ENCODE peak calls at places on chromosomes 7 and 10, in four cellular contexts. I is neural progenitor cell, F is sigmoid colon, R is fibroblast of lung. B is an unnamed sample. For H3K4me1, the result is how much of the 10 kb centered on the place peaks cover.

GRCh38 chr7:81574723-81575326 is 195.0 kb downstream of the HGF start:
- DNase-seq in R (peak), F (no peak), I (no peak), B (no peak)

GRCh38 chr10:131775444-131775832 is 125.4 kb upstream of the PPP2R2D start:
- DNase-seq in R (no peak), F (peak), I (peak), B (no peak)

GRCh38 chr10:86066696-86067095 is 299.9 kb downstream of the GRID1 start:
- DNase-seq in I (no peak), F (peak), R (no peak), B (no peak)

GRCh38 chr7:141115949-141116348 is 42.1 kb downstream of the TMEM178B start:
- DNase-seq in F (no peak), R (no peak), I (no peak), B (no peak)

GRCh38 chr10:120541971-120542370 is 84.9 kb downstream of the PLPP4 start:
- DNase-seq in R (no peak), I (no peak), F (no peak), B (no peak)

GRCh38 chr7:147519062-147519461 is 1071.5 kb upstream of the C7orf33 start:
- DNase-seq in F (no peak), I (peak), R (peak), B (no peak)

GRCh38 chr7:155997431-155998327 is 185.4 kb upstream of the SHH start:
- DNase-seq in I (no peak), F (no peak), R (no peak), B (no peak)

GRCh38 chr7:52586704-52587103 is 448.7 kb upstream of the POM121L12 start:
- DNase-seq in I (peak), F (no peak), R (no peak), B (no peak)

GRCh38 chr7:42692609-42693008 is 219.3 kb downstream of the C7orf25 start:
- DNase-seq in F (no peak), R (peak), I (no peak), B (no peak)

GRCh38 chr7:100891555-100891954 is 2.0 kb upstream of the UFSP1 start:
- DNase-seq in F (no peak), I (no peak), R (no peak), B (no peak)

GRCh38 chr10:73095479-73096021 is 1.1 kb downstream of the P4HA1 start:
- DNase-seq in R (peak), F (peak), I (peak), B (peak)

GRCh38 chr10:67471022-67471421 is 225.0 kb downstream of the CTNNA3 start:
- DNase-seq in R (no peak), F (no peak), I (no peak), B (no peak)

GRCh38 chr7:135748770-135749169 is at the start of gene FAM180A:
- DNase-seq in I (no peak), R (peak), F (peak), B (no peak)

GRCh38 chr10:102001435-102002068 is 54.4 kb downstream of the ARMH3 start:
- DNase-seq in F (no peak), R (no peak), I (peak), B (no peak)

GRCh38 chr7:48147078-48147591 is 24.1 kb upstream of the ABCA13 start:
- DNase-seq in F (no peak), R (no peak), I (no peak), B (no peak)

GRCh38 chr10:100743626-100744135 is 1.7 kb upstream of the PAX2 start:
- DNase-seq in I (peak), F (peak), R (peak), B (no peak)

GRCh38 chr10:88138319-88138848 is 275.0 kb downstream of the PTEN start:
- DNase-seq in R (no peak), I (no peak), F (no peak), B (no peak)

GRCh38 chr10:241451-241850 is 106.2 kb downstream of the ZMYND11 start:
- DNase-seq in I (no peak), R (no peak), F (no peak), B (no peak)

GRCh38 chr7:69109131-69109740 is 489.0 kb upstream of the AUTS2 start:
- DNase-seq in I (no peak), F (no peak), R (no peak), B (no peak)

GRCh38 chr7:73612598-73613269 is 11.6 kb downstream of the MLXIPL start:
- DNase-seq in I (peak), R (peak), F (no peak), B (no peak)

GRCh38 chr7:133702078-133702477 is 425.1 kb upstream of the LRGUK start:
- DNase-seq in R (no peak), F (no peak), I (no peak), B (no peak)

GRCh38 chr10:102675887-102676616 is 31.8 kb downstream of the TRIM8 start:
- DNase-seq in F (peak), I (peak), R (peak), B (no peak)

GRCh38 chr10:6583447-6583846 is 3.4 kb upstream of the PRKCQ start:
- DNase-seq in F (no peak), R (no peak), I (no peak), B (no peak)

GRCh38 chr7:518630-519428 is 817 bp downstream of the PDGFA start:
- DNase-seq in R (peak), F (peak), I (peak), B (peak)

GRCh38 chr10:92957223-92958010 is 103.2 kb upstream of the CYP26C1 start:
- DNase-seq in I (no peak), F (no peak), R (no peak), B (no peak)

GRCh38 chr7:106865130-106866115 is at the start of gene PIK3CG:
- DNase-seq in R (no peak), I (no peak), F (no peak), B (no peak)

GRCh38 chr10:116723428-116724281 is 18.7 kb downstream of the HSPA12A start:
- DNase-seq in I (no peak), R (no peak), F (peak), B (no peak)

GRCh38 chr7:16951483-16952080 is 69.8 kb upstream of the AGR3 start:
- DNase-seq in R (no peak), F (no peak), I (no peak), B (no peak)

GRCh38 chr7:1459930-1460756 is 873 bp upstream of the MICALL2 start:
- DNase-seq in F (peak), I (no peak), R (peak), B (peak)

GRCh38 chr10:3866347-3866746 is 81.3 kb upstream of the KLF6 start:
- DNase-seq in R (no peak), F (no peak), I (no peak), B (no peak)

GRCh38 chr10:110336111-110336721 is 31.5 kb upstream of the SMNDC1 start:
- DNase-seq in R (peak), I (peak), F (no peak), B (no peak)

GRCh38 chr10:59904431-59905065 is 1.8 kb downstream of the CCDC6 start:
- DNase-seq in R (no peak), I (peak), F (no peak), B (no peak)

GRCh38 chr10:11876805-11877395 is 53.7 kb downstream of the PROSER2 start:
- DNase-seq in F (peak), I (no peak), R (no peak), B (no peak)

GRCh38 chr10:49360271-49361177 is 35.4 kb downstream of the DRGX start:
- DNase-seq in I (no peak), R (no peak), F (peak), B (no peak)

GRCh38 chr7:11026452-11027359 is 53.0 kb downstream of the PHF14 start:
- DNase-seq in R (peak), I (no peak), F (no peak), B (no peak)

GRCh38 chr7:76333388-76334101 is 25.2 kb downstream of the YWHAG start:
- DNase-seq in R (peak), F (peak), I (no peak), B (peak)

GRCh38 chr7:83546586-83546985 is 102.4 kb downstream of the SEMA3E start:
- DNase-seq in R (peak), I (no peak), F (no peak), B (no peak)

GRCh38 chr10:51706225-51706624 is 6.8 kb upstream of the CSTF2T start:
- DNase-seq in I (no peak), R (peak), F (peak), B (no peak)

GRCh38 chr7:92875719-92876118 is 39.3 kb upstream of the CDK6 start:
- DNase-seq in R (no peak), F (no peak), I (no peak), B (no peak)

GRCh38 chr7:36638140-36638539 is 86.2 kb downstream of the AOAH start:
- DNase-seq in I (peak), F (no peak), R (no peak), B (no peak)

GRCh38 chr7:36638586-36639265 is 85.6 kb downstream of the AOAH start:
- DNase-seq in R (no peak), I (no peak), F (no peak), B (no peak)

GRCh38 chr7:36637417-36637816 is 86.9 kb downstream of the AOAH start:
- DNase-seq in R (no peak), F (no peak), I (no peak), B (no peak)

GRCh38 chr7:36630112-36630650 is 94.1 kb downstream of the AOAH start:
- DNase-seq in R (no peak), F (no peak), I (no peak), B (no peak)

DNA sequence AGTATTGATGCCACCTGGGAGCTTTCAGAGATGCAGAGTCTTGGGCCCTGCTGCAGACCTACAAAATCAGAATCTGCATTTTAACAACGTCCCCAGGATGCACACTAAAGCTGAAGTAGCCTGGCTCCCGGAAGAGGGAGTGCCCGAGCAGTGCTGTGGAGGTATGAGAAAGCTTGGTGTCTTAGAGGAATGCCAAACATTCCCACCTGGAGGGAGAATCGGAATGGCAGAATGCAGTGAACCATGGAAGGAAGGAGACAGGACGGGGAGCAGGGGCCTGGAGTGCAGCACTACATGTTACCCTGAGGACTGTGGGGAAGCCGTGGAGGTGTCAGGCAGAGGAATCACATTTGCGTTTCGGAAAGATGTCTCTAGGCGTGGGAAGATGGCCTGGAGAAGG is 90.9 kb downstream of the AOAH start:
- DNase-seq in R (no peak), I (peak), F (no peak), B (no peak)
- H3K4me1 ChIP-seq in R (under half), I (under half), F (under half), B (under half)

DNA sequence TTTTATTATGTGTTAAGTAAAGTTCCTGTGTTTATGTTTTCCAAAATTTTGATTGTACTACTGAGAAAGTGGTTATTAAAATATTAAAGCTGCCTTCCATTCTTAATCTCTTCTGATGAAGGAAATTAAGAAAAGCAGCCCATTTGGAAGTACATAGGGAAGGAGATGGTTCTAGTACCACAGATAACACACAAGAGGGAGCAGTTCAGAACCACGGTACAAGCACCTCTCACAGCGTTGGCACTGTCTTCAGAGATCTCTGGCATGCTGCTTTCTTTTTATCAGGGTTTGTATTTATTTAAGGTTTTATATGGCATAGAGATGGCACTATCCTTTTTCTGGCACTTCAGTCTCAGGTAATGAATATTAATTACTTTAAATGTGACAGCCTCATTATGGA is 111.6 kb downstream of the PHTF2 start:
- DNase-seq in F (no peak), R (no peak), I (no peak), B (no peak)
- H3K27ac ChIP-seq in F (no peak), R (no peak), I (no peak), B (no peak)

GRCh38 chr7:31979690-31980330 is 90.4 kb downstream of the PDE1C start:
- DNase-seq in R (no peak), F (no peak), I (no peak), B (no peak)
- H3K4me1 ChIP-seq in R (under half), F (under half), I (under half), B (under half)

GRCh38 chr10:118827466-118828155 is 72.8 kb upstream of the CACUL1 start:
- DNase-seq in F (no peak), I (no peak), R (no peak), B (no peak)
- H3K27ac ChIP-seq in F (no peak), I (no peak), R (no peak), B (no peak)

GRCh38 chr10:32139223-32140073 is 83.2 kb upstream of the KIF5B start:
- DNase-seq in I (peak), F (peak), R (peak), B (peak)
- H3K4me1 ChIP-seq in I (under half), F (under half), R (under half), B (under half)

DNA sequence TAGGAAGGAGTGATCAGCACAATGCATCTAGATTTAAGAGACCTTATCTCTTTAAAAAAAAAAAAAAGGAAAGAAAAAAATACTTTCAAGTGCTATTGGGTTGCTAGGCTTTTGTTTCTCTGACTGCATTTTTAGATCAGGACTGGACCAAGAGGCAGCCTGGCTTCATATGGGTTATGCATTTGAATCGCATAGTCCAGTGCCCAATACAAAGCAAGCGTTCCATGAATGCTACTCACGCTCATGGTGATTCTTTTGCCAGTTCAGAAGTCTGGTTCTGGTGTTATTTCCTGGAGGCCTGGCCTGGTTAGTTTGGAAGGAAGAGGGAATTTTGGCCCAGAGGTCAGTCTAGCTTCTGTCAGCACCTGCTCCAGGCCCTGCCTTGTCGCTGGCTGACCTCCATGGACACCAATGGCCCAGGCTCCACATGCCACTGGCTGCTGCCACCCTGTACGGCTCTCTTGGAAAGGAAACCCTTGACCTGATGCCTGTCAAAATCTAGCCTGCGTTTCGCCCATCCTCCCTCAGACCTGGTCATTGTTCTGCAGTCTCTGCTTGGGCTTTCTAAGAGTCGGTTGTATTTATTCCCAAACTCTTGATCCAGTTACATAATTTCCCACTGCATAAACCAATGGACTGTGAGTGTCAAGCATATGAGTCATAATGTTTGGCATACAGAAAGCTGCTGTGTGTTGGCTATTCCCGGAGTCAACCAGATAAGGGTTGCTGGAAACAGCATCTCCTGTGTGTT is 74.3 kb upstream of the MKX start:
- DNase-seq in R (peak), F (peak), I (no peak), B (no peak)
- H3K27ac ChIP-seq in R (no peak), F (peak), I (no peak), B (no peak)

GRCh38 chr7:4837814-4838625 is 23.8 kb downstream of the PAPOLB start:
- DNase-seq in F (peak), R (no peak), I (peak), B (no peak)
- H3K4me1 ChIP-seq in F (under half), R (under half), I (under half), B (under half)

GRCh38 chr10:84826704-84827103 is 498.3 kb downstream of the CCSER2 start:
- DNase-seq in F (no peak), R (no peak), I (peak), B (no peak)

GRCh38 chr10:84822926-84823325 is 494.5 kb downstream of the CCSER2 start:
- DNase-seq in F (no peak), I (no peak), R (no peak), B (no peak)

GRCh38 chr10:84824525-84824924 is 496.1 kb downstream of the CCSER2 start:
- DNase-seq in R (no peak), I (no peak), F (no peak), B (no peak)

GRCh38 chr10:84829121-84829520 is 500.7 kb downstream of the CCSER2 start:
- DNase-seq in R (no peak), F (no peak), I (no peak), B (no peak)

GRCh38 chr10:84825330-84825729 is 496.9 kb downstream of the CCSER2 start:
- DNase-seq in I (no peak), F (no peak), R (peak), B (no peak)
- H3K27ac ChIP-seq in I (no peak), F (no peak), R (no peak), B (no peak)